ENCODE peak calls at places on chromosome 10, in seven cellular contexts. N is stimulated activated CD4-positive, alpha-beta T cell treated with anti-CD3 and anti-CD28 coated beads, Interleukin-2, amount 100 ng/mL, for 48 hours; T is psoas muscle; V is kidney glomerular epithelial cell; E is T follicular helper cell; B is Ammon's horn; J is astrocyte of the spinal cord. U is an unnamed sample.

GRCh38 chr10:3890602-3891352 is 105.8 kb upstream of the KLF6 start:
- DNase-seq in N (no peak), J (no peak), B (no peak), V (no peak), E (no peak), T (no peak), U (no peak)

GRCh38 chr10:35041502-35041879 is 48.6 kb downstream of the CUL2 start:
- DNase-seq in N (no peak), E (no peak), J (no peak), T (no peak), V (no peak), B (no peak), U (no peak)

GRCh38 chr10:30687698-30688213 is 58.2 kb upstream of the LYZL2 start:
- DNase-seq in E (peak; percentile 63), V (peak; percentile 73), B (peak; percentile 81), N (peak; percentile 93), T (peak; percentile 85), J (peak; percentile 77), U (peak; percentile 60)

GRCh38 chr10:94358480-94358879 is 4.3 kb downstream of the NOC3L start:
- DNase-seq in E (no peak), J (peak; percentile 95), B (no peak), N (no peak), V (peak; percentile 92), T (no peak), U (no peak)

GRCh38 chr10:79060641-79061255 is 8.0 kb upstream of the ZMIZ1 start:
- DNase-seq in E (no peak), V (no peak), T (peak; percentile 35), J (no peak), N (no peak), B (no peak), U (no peak)

GRCh38 chr10:17682236-17682946 is 38.4 kb downstream of the STAM start:
- DNase-seq in N (no peak), V (no peak), B (peak; percentile 25), J (no peak), T (no peak), E (no peak), U (peak; percentile 56)

GRCh38 chr10:58651040-58651439 is 138.4 kb downstream of the BICC1 start:
- DNase-seq in V (peak; percentile 50), T (no peak), B (peak; percentile 56), E (no peak), N (no peak), J (peak; percentile 88), U (peak; percentile 19)

GRCh38 chr10:131086511-131086910 is 225.0 kb downstream of the TCERG1L start:
- DNase-seq in N (no peak), B (no peak), V (no peak), J (no peak), E (no peak), T (no peak), U (no peak)

GRCh38 chr10:98795467-98795866 is 348.7 kb upstream of the HPS1 start:
- DNase-seq in E (no peak), B (no peak), J (no peak), T (no peak), V (no peak), N (no peak), U (no peak)

GRCh38 chr10:91883549-91884542 is 25.4 kb downstream of the FGFBP3 start:
- DNase-seq in T (peak; percentile 49), J (peak; percentile 51), B (peak; percentile 53), E (no peak), V (peak; percentile 60), N (no peak), U (no peak)

GRCh38 chr10:37952926-37953325 is 23.5 kb downstream of the ZNF25 start:
- DNase-seq in T (no peak), B (no peak), J (no peak), N (no peak), V (no peak), E (no peak), U (no peak)

GRCh38 chr10:95835149-95835860 is 72.5 kb upstream of the CC2D2B start:
- DNase-seq in N (no peak), E (no peak), B (no peak), V (no peak), J (no peak), T (no peak), U (no peak)

GRCh38 chr10:43262043-43262901 is 4.6 kb downstream of the RASGEF1A start:
- DNase-seq in V (no peak), T (no peak), N (no peak), J (no peak), B (no peak), E (no peak), U (no peak)

GRCh38 chr10:86289577-86289868 is 77.1 kb downstream of the GRID1 start:
- DNase-seq in T (no peak), N (no peak), J (no peak), B (no peak), V (no peak), E (no peak), U (no peak)

GRCh38 chr10:8078027-8078426 is 23.5 kb downstream of the GATA3 start:
- DNase-seq in E (no peak), B (no peak), V (no peak), T (no peak), N (no peak), J (no peak), U (no peak)

GRCh38 chr10:46545861-46546590 is 10.4 kb downstream of the GPRIN2 start:
- DNase-seq in J (no peak), E (no peak), V (no peak), T (peak; percentile 32), B (no peak), N (no peak), U (no peak)

GRCh38 chr10:107443817-107444216 is 279.3 kb upstream of the SORCS1 start:
- DNase-seq in V (no peak), B (no peak), E (no peak), J (no peak), N (no peak), T (no peak), U (no peak)